ENCODE peak calls at places on chromosomes 5 and 9, in ten cellular contexts. E, Z, C, J, T, S, O, U, H and L are unnamed samples.

GRCh38 chr9:107460153-107461023 is 29.2 kb downstream of the KLF4 start:
- DNase-seq in U (no peak), C (no peak), E (no peak), J (no peak), H (no peak), Z (no peak), T (no peak), S (no peak), O (no peak), L (no peak)

GRCh38 chr9:87770616-87771015 is 44.7 kb downstream of the CTSL start:
- DNase-seq in Z (no peak), O (no peak), C (no peak), H (no peak), T (no peak), U (no peak), S (no peak), J (no peak), E (no peak), L (no peak)

GRCh38 chr5:154287136-154287535 is 96.6 kb downstream of the GALNT10 start:
- DNase-seq in Z (peak), E (no peak), S (no peak), O (peak), U (peak), T (no peak), C (no peak), J (no peak), H (no peak), L (no peak)

GRCh38 chr5:74212336-74212735 is 428.2 kb downstream of the ENC1 start:
- DNase-seq in H (no peak), O (no peak), T (peak), Z (peak), J (no peak), E (peak), S (no peak), C (no peak), U (no peak), L (no peak)

GRCh38 chr9:78601957-78602565 is 305.1 kb downstream of the PSAT1 start:
- DNase-seq in H (no peak), U (no peak), O (no peak), E (peak), S (no peak), Z (peak), J (no peak), T (peak), C (peak), L (no peak)

GRCh38 chr5:40983781-40984180 is 74.5 kb downstream of the C7 start:
- DNase-seq in T (no peak), S (no peak), H (no peak), J (no peak), Z (no peak), C (no peak), O (no peak), U (no peak), E (no peak), L (no peak)

GRCh38 chr5:178309271-178310008 is 76.8 kb upstream of the PHYKPL start:
- DNase-seq in T (peak), Z (no peak), H (peak), O (no peak), C (no peak), S (peak), U (no peak), E (no peak), J (peak), L (no peak)

GRCh38 chr5:35651002-35651756 is 33.5 kb downstream of the SPEF2 start:
- DNase-seq in S (no peak), O (no peak), E (peak), C (peak), J (no peak), Z (peak), T (peak), U (peak), H (no peak), L (no peak)

GRCh38 chr5:173884402-173885053 is 3.6 kb upstream of the CPEB4 start:
- DNase-seq in H (no peak), U (peak), S (no peak), O (no peak), Z (no peak), C (no peak), E (no peak), J (no peak), T (peak), L (peak)

GRCh38 chr9:106716820-106717219 is 146.1 kb upstream of the ZNF462 start:
- DNase-seq in J (no peak), O (no peak), Z (no peak), T (no peak), E (no peak), C (no peak), H (no peak), U (no peak), S (no peak), L (no peak)

GRCh38 chr9:101018391-101018990 is 10.0 kb upstream of the PLPPR1 start:
- DNase-seq in U (no peak), H (no peak), T (no peak), J (no peak), C (no peak), Z (no peak), O (no peak), E (no peak), S (no peak), L (no peak)

GRCh38 chr9:132556226-132556625 is 26.2 kb upstream of the BARHL1 start:
- DNase-seq in H (no peak), J (no peak), C (no peak), O (no peak), S (no peak), Z (no peak), E (no peak), U (no peak), T (no peak), L (no peak)

GRCh38 chr5:172235827-172236749 is 42.1 kb downstream of the EFCAB9 start:
- DNase-seq in Z (peak), E (no peak), H (no peak), U (peak), S (no peak), J (no peak), T (no peak), C (peak), O (no peak), L (no peak)

GRCh38 chr9:6965566-6965965 is 207.8 kb downstream of the KDM4C start:
- DNase-seq in C (no peak), J (no peak), T (no peak), O (no peak), H (no peak), S (no peak), E (no peak), U (no peak), Z (no peak), L (no peak)

DNA sequence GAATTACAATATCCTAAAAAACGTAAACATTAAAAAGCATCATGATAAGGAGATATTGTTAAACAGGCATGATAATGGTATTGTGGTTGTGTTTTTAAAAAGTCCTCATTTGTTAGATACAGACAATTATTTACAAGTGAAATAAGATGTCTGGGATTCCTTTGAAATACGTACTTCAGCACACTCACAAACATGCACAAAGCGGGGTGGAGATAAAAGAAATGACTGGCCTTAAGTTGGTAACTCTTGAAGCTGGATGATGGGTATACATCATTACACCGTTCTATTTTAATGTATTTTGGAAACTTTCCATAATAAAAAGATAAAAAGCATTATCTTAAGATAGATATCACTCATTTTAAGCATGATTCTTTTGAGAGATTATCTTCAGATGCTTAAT is 1.0 kb downstream of the FAM200C start:
- DNase-seq in E (no peak), C (no peak), H (no peak), S (no peak), O (no peak), Z (no peak), J (no peak), T (no peak), U (no peak), L (no peak)
- H3K27ac ChIP-seq in E (no peak), C (peak), H (no peak), S (no peak), O (no peak), Z (peak), J (no peak), T (no peak), U (peak), L (no peak)

GRCh38 chr9:128495804-128496417 is 8.6 kb upstream of the GLE1 start:
- DNase-seq in S (peak), C (no peak), O (no peak), J (no peak), H (no peak), T (no peak), E (peak), Z (peak), U (no peak), L (no peak)

GRCh38 chr9:128493424-128493823 is 11.1 kb upstream of the GLE1 start:
- DNase-seq in O (no peak), E (no peak), J (peak), H (no peak), C (peak), U (no peak), S (no peak), Z (no peak), T (no peak), L (no peak)

GRCh38 chr9:128494743-128495124 is 9.8 kb upstream of the GLE1 start:
- DNase-seq in C (no peak), U (no peak), J (no peak), E (no peak), H (no peak), Z (no peak), O (no peak), S (no peak), T (no peak), L (no peak)

GRCh38 chr9:128497824-128498610 is 6.5 kb upstream of the GLE1 start:
- DNase-seq in O (no peak), T (no peak), S (peak), U (no peak), H (no peak), E (no peak), J (no peak), C (no peak), Z (no peak), L (no peak)

GRCh38 chr9:128494108-128494742 is 10.3 kb upstream of the GLE1 start:
- DNase-seq in O (no peak), C (peak), Z (no peak), U (peak), J (peak), T (peak), H (no peak), S (peak), E (no peak), L (peak)
- TF ChIP-seq POLR2AphosphoS5 in O (no peak), C (no peak), Z (no peak), U (no peak), J (no peak), T (peak), H (no peak), S (peak), E (no peak), L (no peak)

DNA sequence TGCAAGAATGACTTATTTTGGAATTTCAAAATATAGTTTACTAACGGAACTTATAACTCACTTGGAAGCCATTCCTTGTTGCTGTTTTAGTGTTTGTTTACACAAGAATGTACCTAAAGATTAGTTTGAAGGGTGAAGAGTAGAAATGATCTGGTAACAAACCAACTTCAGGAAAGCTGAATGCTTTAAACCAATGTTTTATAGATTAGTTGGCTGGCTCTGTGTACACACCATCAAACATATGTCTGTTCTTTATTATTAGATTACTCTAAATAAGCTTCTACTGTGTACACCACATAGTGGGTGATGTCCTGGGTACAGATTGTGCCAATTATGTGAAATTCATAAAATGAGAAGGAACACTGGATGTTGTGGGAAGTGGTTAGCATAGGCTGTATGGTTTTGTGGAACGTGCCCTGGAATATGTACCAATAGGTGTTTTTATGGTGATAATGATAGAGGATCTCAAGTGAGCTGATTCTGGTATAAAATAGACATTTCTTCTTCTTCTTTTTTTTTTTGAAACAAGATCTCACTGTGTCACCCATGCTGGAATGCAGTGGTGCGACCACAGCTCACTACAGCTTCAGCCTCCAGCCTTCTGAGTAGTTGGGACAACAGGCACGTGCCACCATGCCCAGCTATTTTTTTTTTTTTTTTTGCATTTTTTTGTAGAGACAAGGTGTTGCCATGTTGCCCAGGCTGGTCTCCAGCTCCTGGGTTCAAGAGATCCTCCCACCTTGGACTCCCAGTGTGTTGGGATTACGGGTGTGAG is 109.3 kb upstream of the DHFR start:
- DNase-seq in S (no peak), U (no peak), Z (no peak), O (no peak), C (no peak), J (no peak), E (no peak), H (no peak), T (no peak), L (no peak)
- H3K27ac ChIP-seq in S (no peak), U (no peak), Z (no peak), O (no peak), C (no peak), J (no peak), E (no peak), H (no peak), T (no peak), L (no peak)

GRCh38 chr5:158485604-158486081 is 614.1 kb downstream of the EBF1 start:
- DNase-seq in C (no peak), U (no peak), H (peak), J (peak), S (no peak), O (no peak), E (no peak), T (no peak), Z (no peak), L (no peak)
- TF ChIP-seq POLR2AphosphoS5 in C (no peak), U (no peak), H (no peak), J (no peak), S (no peak), O (no peak), E (no peak), T (no peak), Z (no peak), L (no peak)

GRCh38 chr5:147732552-147732883 is 50.0 kb downstream of the JAKMIP2 start:
- DNase-seq in J (no peak), O (no peak), S (no peak), Z (no peak), H (no peak), C (no peak), E (no peak), U (no peak), T (no peak), L (no peak)
- H3K27ac ChIP-seq in J (no peak), O (no peak), S (no peak), Z (no peak), H (no peak), C (no peak), E (no peak), U (no peak), T (no peak), L (no peak)

GRCh38 chr5:59744531-59744992 is 149.0 kb downstream of the PDE4D start:
- DNase-seq in Z (no peak), S (no peak), H (no peak), T (no peak), J (no peak), U (no peak), O (no peak), E (no peak), C (no peak), L (no peak)

GRCh38 chr5:59749782-59750520 is 143.6 kb downstream of the PDE4D start:
- DNase-seq in C (no peak), J (no peak), Z (no peak), S (no peak), H (no peak), E (no peak), U (no peak), T (no peak), O (no peak), L (no peak)

GRCh38 chr5:59741599-59741998 is 151.9 kb downstream of the PDE4D start:
- DNase-seq in J (no peak), E (no peak), T (no peak), H (no peak), S (no peak), U (no peak), Z (no peak), O (no peak), C (no peak), L (no peak)

GRCh38 chr5:59746261-59746765 is 147.2 kb downstream of the PDE4D start:
- DNase-seq in H (no peak), O (no peak), T (no peak), Z (no peak), C (no peak), E (no peak), J (peak), S (no peak), U (no peak), L (no peak)

GRCh38 chr5:59745422-59745863 is 148.1 kb downstream of the PDE4D start:
- DNase-seq in C (no peak), T (no peak), S (no peak), U (peak), J (peak), H (no peak), E (no peak), Z (no peak), O (no peak), L (peak)
- TF ChIP-seq POLR2AphosphoS5 in C (no peak), T (no peak), S (no peak), U (peak), J (peak), H (no peak), E (no peak), Z (no peak), O (no peak), L (no peak)

DNA sequence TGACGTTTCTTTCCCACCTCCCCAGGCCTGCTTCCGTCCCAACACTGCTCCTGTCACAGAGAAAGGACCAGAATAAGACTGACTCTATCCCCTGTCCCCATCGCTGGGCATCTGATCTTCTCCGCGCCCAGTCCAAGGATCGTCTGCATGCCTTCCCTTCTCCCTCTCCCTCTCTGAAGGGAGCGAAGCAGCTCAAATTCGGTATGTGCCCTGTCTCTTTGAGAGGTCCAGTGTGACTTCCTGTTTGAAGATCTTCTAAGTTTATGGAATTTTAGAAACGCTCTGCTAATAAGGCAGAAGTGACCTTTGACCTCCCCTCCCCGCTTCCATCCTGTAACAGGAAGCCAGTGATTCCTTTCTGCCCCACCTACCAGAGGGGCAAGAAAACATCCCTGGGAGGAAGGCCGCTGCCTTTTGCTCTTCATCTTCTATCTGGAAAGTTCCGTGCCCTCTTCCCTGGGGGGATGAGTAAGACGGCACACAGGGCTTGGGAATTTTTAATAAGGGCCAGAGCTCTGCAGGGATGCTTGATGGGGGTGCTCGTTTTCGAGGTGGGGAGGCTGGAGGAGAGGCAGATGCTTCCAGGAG is 40.7 kb upstream of the RNU6ATAC start:
- DNase-seq in E (no peak), O (no peak), U (no peak), Z (peak), H (peak), C (no peak), J (peak), S (peak), T (no peak), L (no peak)
- H3K27ac ChIP-seq in E (no peak), O (peak), U (peak), Z (no peak), H (no peak), C (no peak), J (no peak), S (peak), T (no peak), L (no peak)